ENCODE peak calls at places on chromosomes 6 and 20, in nine cellular contexts. One of them, this sample, is unnamed.
A peak's percentile ranks its signal among the peaks of the same experiment; 100 is the strongest.

GRCh38 chr6:11212625-11213024 is 19.8 kb downstream of the NEDD9 start:
- DNase-seq in C1 segment of cervical spinal cord: no peak
- DNase-seq in naive thymus-derived CD8-positive, alpha-beta T cell: no peak
- DNase-seq in A549: no peak
- DNase-seq in NCI-H510A: no peak
- DNase-seq in stimulated activated CD4-positive, alpha-beta T cell treated with anti-CD3 and anti-CD28 coated beads, Interleukin-2, amount 100 ng/mL, for 24 hours: no peak
- DNase-seq in mesenteric fat pad: no peak
- DNase-seq in H9: no peak
- DNase-seq in small intestine: no peak
- DNase-seq in this sample: no peak

GRCh38 chr6:43367245-43367984 is 2.0 kb downstream of the ZNF318 start:
- DNase-seq in small intestine: no peak
- DNase-seq in H9: no peak
- DNase-seq in NCI-H510A: no peak
- DNase-seq in mesenteric fat pad: no peak
- DNase-seq in stimulated activated CD4-positive, alpha-beta T cell treated with anti-CD3 and anti-CD28 coated beads, Interleukin-2, amount 100 ng/mL, for 24 hours: no peak
- DNase-seq in naive thymus-derived CD8-positive, alpha-beta T cell: no peak
- DNase-seq in A549: no peak
- DNase-seq in C1 segment of cervical spinal cord: no peak
- DNase-seq in this sample: no peak

GRCh38 chr20:62969939-62970306 is 17.4 kb downstream of the SLC17A9 start:
- DNase-seq in naive thymus-derived CD8-positive, alpha-beta T cell: no peak
- DNase-seq in stimulated activated CD4-positive, alpha-beta T cell treated with anti-CD3 and anti-CD28 coated beads, Interleukin-2, amount 100 ng/mL, for 24 hours: no peak
- DNase-seq in small intestine: no peak
- DNase-seq in mesenteric fat pad: no peak
- DNase-seq in A549: no peak
- DNase-seq in NCI-H510A: no peak
- DNase-seq in H9: no peak
- DNase-seq in C1 segment of cervical spinal cord: no peak
- DNase-seq in this sample: no peak

GRCh38 chr20:3339076-3339475 is 68.4 kb downstream of the DNAAF9 start:
- DNase-seq in stimulated activated CD4-positive, alpha-beta T cell treated with anti-CD3 and anti-CD28 coated beads, Interleukin-2, amount 100 ng/mL, for 24 hours: no peak
- DNase-seq in H9: no peak
- DNase-seq in NCI-H510A: no peak
- DNase-seq in naive thymus-derived CD8-positive, alpha-beta T cell: no peak
- DNase-seq in C1 segment of cervical spinal cord: no peak
- DNase-seq in A549: no peak
- DNase-seq in mesenteric fat pad: no peak
- DNase-seq in small intestine: no peak
- DNase-seq in this sample: no peak

GRCh38 chr20:58429303-58429702 is 40.3 kb downstream of the VAPB start:
- DNase-seq in NCI-H510A: no peak
- DNase-seq in stimulated activated CD4-positive, alpha-beta T cell treated with anti-CD3 and anti-CD28 coated beads, Interleukin-2, amount 100 ng/mL, for 24 hours: no peak
- DNase-seq in H9: no peak
- DNase-seq in mesenteric fat pad: no peak
- DNase-seq in A549: no peak
- DNase-seq in C1 segment of cervical spinal cord: no peak
- DNase-seq in naive thymus-derived CD8-positive, alpha-beta T cell: no peak
- DNase-seq in small intestine: no peak
- DNase-seq in this sample: no peak

GRCh38 chr6:37777272-37777736 is 42.2 kb upstream of the ZFAND3 start:
- DNase-seq in naive thymus-derived CD8-positive, alpha-beta T cell: no peak
- DNase-seq in C1 segment of cervical spinal cord: no peak
- DNase-seq in NCI-H510A: no peak
- DNase-seq in mesenteric fat pad: no peak
- DNase-seq in small intestine: no peak
- DNase-seq in H9: peak; percentile 64
- DNase-seq in A549: no peak
- DNase-seq in stimulated activated CD4-positive, alpha-beta T cell treated with anti-CD3 and anti-CD28 coated beads, Interleukin-2, amount 100 ng/mL, for 24 hours: no peak
- DNase-seq in this sample: no peak

GRCh38 chr6:168895102-168895812 is 358.4 kb downstream of the THBS2 start:
- DNase-seq in H9: peak; percentile 74
- DNase-seq in C1 segment of cervical spinal cord: no peak
- DNase-seq in mesenteric fat pad: peak; percentile 90
- DNase-seq in small intestine: peak; percentile 93
- DNase-seq in A549: peak; percentile 81
- DNase-seq in naive thymus-derived CD8-positive, alpha-beta T cell: peak; percentile 79
- DNase-seq in NCI-H510A: peak; percentile 43
- DNase-seq in stimulated activated CD4-positive, alpha-beta T cell treated with anti-CD3 and anti-CD28 coated beads, Interleukin-2, amount 100 ng/mL, for 24 hours: peak; percentile 83
- DNase-seq in this sample: peak; percentile 91

GRCh38 chr6:4055420-4056041 is 23.4 kb downstream of the FAM217A start:
- DNase-seq in H9: no peak
- DNase-seq in naive thymus-derived CD8-positive, alpha-beta T cell: no peak
- DNase-seq in C1 segment of cervical spinal cord: no peak
- DNase-seq in A549: peak; percentile 47
- DNase-seq in mesenteric fat pad: no peak
- DNase-seq in NCI-H510A: no peak
- DNase-seq in small intestine: peak; percentile 67
- DNase-seq in stimulated activated CD4-positive, alpha-beta T cell treated with anti-CD3 and anti-CD28 coated beads, Interleukin-2, amount 100 ng/mL, for 24 hours: no peak
- DNase-seq in this sample: no peak

GRCh38 chr6:44059359-44060342 is 67.6 kb downstream of the MRPL14 start:
- DNase-seq in mesenteric fat pad: no peak
- DNase-seq in stimulated activated CD4-positive, alpha-beta T cell treated with anti-CD3 and anti-CD28 coated beads, Interleukin-2, amount 100 ng/mL, for 24 hours: no peak
- DNase-seq in NCI-H510A: no peak
- DNase-seq in small intestine: no peak
- DNase-seq in C1 segment of cervical spinal cord: no peak
- DNase-seq in naive thymus-derived CD8-positive, alpha-beta T cell: no peak
- DNase-seq in A549: no peak
- DNase-seq in H9: no peak
- DNase-seq in this sample: no peak

GRCh38 chr6:42720739-42721138 is 1.7 kb downstream of the PRPH2 start:
- DNase-seq in stimulated activated CD4-positive, alpha-beta T cell treated with anti-CD3 and anti-CD28 coated beads, Interleukin-2, amount 100 ng/mL, for 24 hours: no peak
- DNase-seq in small intestine: no peak
- DNase-seq in C1 segment of cervical spinal cord: no peak
- DNase-seq in mesenteric fat pad: no peak
- DNase-seq in A549: no peak
- DNase-seq in naive thymus-derived CD8-positive, alpha-beta T cell: no peak
- DNase-seq in NCI-H510A: no peak
- DNase-seq in H9: no peak
- DNase-seq in this sample: no peak

GRCh38 chr6:148398686-148399085 is 56.0 kb downstream of the SASH1 start:
- DNase-seq in NCI-H510A: no peak
- DNase-seq in naive thymus-derived CD8-positive, alpha-beta T cell: no peak
- DNase-seq in H9: no peak
- DNase-seq in stimulated activated CD4-positive, alpha-beta T cell treated with anti-CD3 and anti-CD28 coated beads, Interleukin-2, amount 100 ng/mL, for 24 hours: no peak
- DNase-seq in small intestine: no peak
- DNase-seq in mesenteric fat pad: no peak
- DNase-seq in A549: no peak
- DNase-seq in C1 segment of cervical spinal cord: no peak
- DNase-seq in this sample: no peak